ENCODE peak calls at places on chromosome 9, in five cellular contexts. H, R, W, J and D are unnamed samples. For H3K4me1, the result is how much of the 10 kb centered on the place peaks cover.

GRCh38 chr9:36991516-36992134 is 42.4 kb downstream of the PAX5 start:
- DNase-seq in J (no peak), R (peak), W (peak), H (no peak), D (peak)

GRCh38 chr9:111645806-111646205 is 14.7 kb downstream of the DNAJC25 start:
- DNase-seq in J (no peak), R (no peak), H (no peak), W (no peak), D (no peak)

GRCh38 chr9:95505676-95506437 is 10.9 kb downstream of the PTCH1 start:
- DNase-seq in W (peak), R (no peak), J (peak), H (no peak), D (peak)

GRCh38 chr9:37963936-37964739 is 60.2 kb upstream of the SLC25A51 start:
- DNase-seq in R (no peak), W (no peak), H (no peak), J (peak), D (no peak)

GRCh38 chr9:117413346-117414219 is 1.3 kb downstream of the ASTN2 start:
- DNase-seq in W (no peak), H (no peak), R (no peak), J (no peak), D (peak)

GRCh38 chr9:77488439-77489126 is 159.5 kb downstream of the GNA14 start:
- DNase-seq in W (no peak), H (no peak), J (no peak), R (no peak), D (peak)

GRCh38 chr9:76905661-76905983 is 292 bp downstream of the PRUNE2 start:
- DNase-seq in H (no peak), J (no peak), W (no peak), R (no peak), D (peak)

GRCh38 chr9:20558609-20559016 is 63.7 kb downstream of the MLLT3 start:
- DNase-seq in R (peak), W (no peak), J (no peak), H (no peak), D (peak)

GRCh38 chr9:116234091-116234490 is 80.5 kb downstream of the PAPPA start:
- DNase-seq in J (no peak), W (no peak), H (no peak), R (peak), D (no peak)

GRCh38 chr9:137639303-137640051 is 20.7 kb downstream of the EHMT1 start:
- DNase-seq in W (no peak), H (no peak), J (no peak), R (no peak), D (no peak)

GRCh38 chr9:119811030-119811429 is 441.8 kb upstream of the BRINP1 start:
- DNase-seq in R (no peak), W (no peak), H (no peak), J (no peak), D (no peak)

GRCh38 chr9:91164724-91165520 is 196.8 kb downstream of the AUH start:
- DNase-seq in R (no peak), H (no peak), W (peak), J (peak), D (no peak)

GRCh38 chr9:76534031-76534430 is 75.0 kb downstream of the GCNT1 start:
- DNase-seq in R (no peak), W (no peak), J (no peak), H (no peak), D (no peak)

DNA sequence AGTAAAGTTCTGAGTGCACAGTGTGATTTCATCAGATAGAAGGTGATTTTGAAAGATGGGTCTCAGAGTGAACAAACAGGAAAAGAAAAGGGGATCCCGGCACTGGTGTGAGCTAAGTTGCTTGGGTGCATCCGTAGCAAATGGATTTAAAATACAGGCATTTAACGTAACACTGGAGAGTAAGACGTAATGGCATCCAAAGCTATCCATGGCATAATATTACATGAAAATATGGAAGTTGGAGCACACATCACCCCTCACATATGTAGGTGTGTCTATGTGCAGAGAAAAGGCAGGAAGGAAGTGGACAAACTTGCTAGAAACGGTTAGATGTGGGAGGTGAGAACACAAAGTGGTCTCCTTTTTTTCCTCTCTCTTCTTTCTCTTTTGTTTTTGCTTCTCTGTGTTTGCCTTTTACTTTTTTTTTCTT is 38.2 kb upstream of the SEMA4D start:
- DNase-seq in R (no peak), J (no peak), W (no peak), H (no peak), D (no peak)
- TF ChIP-seq CREB1 in R (no peak), J (no peak), W (no peak), H (no peak), D (no peak)

GRCh38 chr9:34145165-34145564 is 18.7 kb upstream of the DCAF12 start:
- DNase-seq in H (no peak), W (no peak), J (no peak), R (no peak), D (peak)
- H3K4me1 ChIP-seq in H (under half), W (under half), J (under half), R (under half), D (under half)

DNA sequence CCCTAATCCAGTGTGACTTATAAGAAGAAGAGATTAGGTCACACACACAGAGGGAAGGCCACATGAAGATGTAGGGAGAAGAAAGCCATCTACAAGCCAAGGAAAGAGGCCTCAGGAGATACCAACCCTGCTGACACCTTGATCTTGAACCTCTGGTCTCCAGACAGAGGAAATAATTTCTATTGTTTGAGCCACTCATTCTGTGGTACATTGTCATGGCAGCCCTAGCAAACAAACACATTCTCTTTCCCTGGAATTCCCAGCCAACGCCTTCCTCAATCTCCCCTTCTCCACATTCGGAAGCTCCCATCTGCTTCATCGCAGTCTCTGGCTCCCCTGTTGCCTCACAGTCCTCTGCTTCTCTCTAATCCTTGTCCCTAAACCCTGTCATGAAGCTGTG is 16.7 kb downstream of the PTGS1 start:
- DNase-seq in W (no peak), R (no peak), J (no peak), H (no peak), D (no peak)
- TF ChIP-seq EZH2 in W (no peak), R (no peak), J (no peak), H (no peak), D (no peak)

DNA sequence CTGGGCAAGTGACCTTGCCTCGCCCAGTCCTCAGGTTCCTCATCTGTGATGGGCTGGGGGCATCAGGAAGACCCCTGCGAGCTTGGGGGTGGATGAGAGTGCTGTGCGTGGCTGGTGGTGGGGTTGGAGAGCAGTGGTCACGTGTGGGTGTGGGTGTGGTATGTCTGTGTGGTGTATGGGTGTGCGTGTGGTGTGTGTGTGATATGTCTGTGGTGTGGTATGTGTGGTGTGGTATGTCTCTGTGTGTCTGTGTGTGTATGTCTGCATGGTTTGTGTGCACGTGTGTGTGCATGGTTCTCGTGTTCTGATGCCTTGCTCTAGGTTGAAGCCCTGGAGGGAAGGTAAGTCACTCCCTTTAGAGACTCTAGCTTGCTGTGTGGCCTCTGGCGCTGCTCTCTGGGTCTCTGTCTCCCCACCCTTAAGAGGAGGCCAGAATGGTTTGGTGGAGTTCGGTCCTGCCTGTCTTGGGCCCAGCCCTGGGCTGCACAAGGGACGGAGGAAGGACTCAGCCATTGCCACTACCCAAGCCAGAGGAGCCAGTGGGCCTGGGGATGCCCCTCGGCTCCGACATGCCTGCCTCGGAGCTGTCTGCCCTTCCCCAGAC is 87.0 kb downstream of the RXRA start:
- DNase-seq in W (no peak), R (no peak), J (no peak), H (no peak), D (no peak)
- TF ChIP-seq CREB1 in W (no peak), R (no peak), J (no peak), H (no peak), D (no peak)

GRCh38 chr9:93865716-93866115 is 89.4 kb downstream of the BARX1 start:
- DNase-seq in J (no peak), R (no peak), W (no peak), H (no peak), D (no peak)
- H3K4me1 ChIP-seq in J (under half), R (under half), W (under half), H (under half), D (under half)

GRCh38 chr9:92808726-92809451 is 44.3 kb upstream of the BICD2 start:
- DNase-seq in R (peak), J (peak), H (no peak), W (peak), D (peak)

GRCh38 chr9:92807031-92807756 is 42.6 kb upstream of the BICD2 start:
- DNase-seq in R (no peak), J (no peak), H (no peak), W (no peak), D (no peak)

GRCh38 chr9:92804727-92805126 is 40.1 kb upstream of the BICD2 start:
- DNase-seq in W (no peak), H (no peak), J (no peak), R (no peak), D (no peak)

GRCh38 chr9:92807757-92808725 is 43.4 kb upstream of the BICD2 start:
- DNase-seq in W (no peak), H (no peak), R (no peak), J (no peak), D (peak)
- TF ChIP-seq EZH2 in W (no peak), H (no peak), R (peak), J (no peak), D (peak)

GRCh38 chr9:79684059-79684458 is 112.3 kb downstream of the TLE4 start:
- DNase-seq in H (no peak), W (no peak), R (no peak), J (no peak), D (no peak)

GRCh38 chr9:79685576-79685975 is 113.8 kb downstream of the TLE4 start:
- DNase-seq in W (no peak), H (no peak), R (no peak), J (no peak), D (no peak)

GRCh38 chr9:79684711-79685575 is 113.2 kb downstream of the TLE4 start:
- DNase-seq in H (no peak), W (no peak), R (no peak), J (no peak), D (no peak)

GRCh38 chr9:79681576-79681975 is 109.8 kb downstream of the TLE4 start:
- DNase-seq in R (no peak), J (no peak), H (no peak), W (no peak), D (no peak)

DNA sequence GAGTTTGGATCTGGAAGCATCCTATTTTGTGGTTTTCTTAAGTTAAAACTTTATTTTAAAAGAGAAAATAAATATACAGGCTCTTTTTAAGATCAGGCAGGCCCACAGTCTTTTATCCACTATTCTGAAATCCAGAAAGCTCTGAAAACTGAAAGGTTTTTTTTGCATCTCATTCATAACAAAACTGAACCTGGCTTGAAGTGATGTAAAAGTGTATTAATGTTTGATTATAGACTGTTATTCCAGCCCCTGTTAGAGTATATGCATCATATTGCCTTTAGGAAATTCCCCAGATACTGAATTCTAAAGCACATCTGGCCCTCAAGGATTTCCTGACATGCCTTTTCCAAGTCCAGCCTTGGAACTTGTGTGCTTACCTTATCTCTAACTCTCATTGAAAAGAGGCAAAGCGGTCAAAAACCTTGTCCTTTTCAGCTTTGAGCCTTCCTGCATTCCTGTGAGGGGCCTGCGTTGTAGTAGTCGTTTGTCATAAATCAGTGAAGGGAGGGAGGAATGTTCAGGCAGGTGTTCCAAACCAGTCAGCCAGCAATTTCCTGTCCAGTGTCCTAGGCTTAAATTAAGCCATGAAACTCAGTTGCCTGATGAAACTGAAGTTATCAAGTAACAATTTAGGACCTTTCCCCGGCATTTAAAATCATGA is 110.4 kb downstream of the TLE4 start:
- DNase-seq in J (peak), W (no peak), R (no peak), H (no peak), D (no peak)
- TF ChIP-seq CREB1 in J (no peak), W (no peak), R (no peak), H (no peak), D (no peak)

DNA sequence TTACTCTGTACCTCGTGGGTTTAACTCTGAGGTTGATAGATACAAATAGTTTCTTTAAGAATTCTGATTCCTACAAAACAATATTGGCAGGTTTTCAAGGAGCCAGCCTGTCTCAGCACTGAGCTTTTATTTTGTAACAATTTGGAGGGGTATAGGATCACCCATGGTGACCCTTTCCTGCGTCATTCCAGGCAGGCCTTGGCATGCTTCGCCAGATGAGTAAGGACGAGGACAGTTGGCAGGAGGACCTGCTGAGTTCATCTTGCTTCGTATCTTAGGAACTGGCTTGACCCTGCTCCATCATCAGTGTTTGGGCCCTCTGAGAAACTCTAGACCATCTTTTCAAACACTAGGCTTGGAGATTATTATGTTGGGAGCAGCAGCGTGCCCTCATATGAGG is 17.9 kb downstream of the ZNF462 start:
- DNase-seq in R (no peak), J (no peak), H (no peak), W (no peak), D (no peak)
- H3K4me1 ChIP-seq in R (under half), J (under half), H (under half), W (under half), D (half or more)

DNA sequence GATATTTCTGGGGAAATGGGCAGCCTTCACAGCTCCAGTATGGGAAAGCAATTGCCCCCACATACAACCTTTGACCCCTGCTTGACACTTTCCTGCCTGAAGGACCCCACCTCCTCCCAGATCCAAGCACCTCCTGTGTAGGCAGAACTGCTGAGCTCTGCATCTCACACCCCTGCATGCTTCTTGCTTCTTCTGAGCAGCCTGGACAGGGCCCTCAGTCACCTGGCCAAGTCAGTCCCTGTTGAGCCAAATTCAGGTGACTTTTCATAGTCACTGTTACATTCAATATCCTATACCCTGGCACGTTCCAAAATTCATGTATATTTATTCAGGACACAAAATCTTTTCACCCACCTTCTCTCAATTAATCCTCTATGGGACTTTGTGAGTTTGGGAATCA is 30.4 kb upstream of the CTSL start:
- DNase-seq in R (no peak), J (no peak), H (no peak), W (no peak), D (no peak)
- TF ChIP-seq EZH2 in R (no peak), J (no peak), H (no peak), W (no peak), D (no peak)

DNA sequence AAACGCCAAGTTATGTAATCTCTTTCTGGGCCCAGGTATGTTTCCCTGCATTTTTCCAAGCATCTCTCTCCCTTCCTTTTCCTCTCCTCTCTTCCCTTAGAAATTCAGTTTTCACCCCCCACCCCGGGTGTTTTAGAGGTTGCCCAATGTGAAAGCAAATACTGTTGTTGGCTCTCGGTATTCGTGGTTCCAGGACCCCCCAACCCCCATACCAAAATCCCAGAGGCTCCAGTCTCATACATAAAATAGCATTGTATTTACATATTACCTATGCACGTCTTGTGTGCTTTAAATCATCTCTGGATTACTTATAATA is 48.8 kb downstream of the ACER2 start:
- DNase-seq in R (no peak), W (no peak), J (no peak), H (no peak), D (no peak)
- TF ChIP-seq CREB1 in R (no peak), W (no peak), J (no peak), H (no peak), D (no peak)